ENCODE peak calls at places on chromosome 11, in five cellular contexts. M, O, X, E and T are unnamed samples.

GRCh38 chr11:1205121-1205986 is 17.5 kb upstream of the MUC5B start:
- DNase-seq in X (no peak), M (no peak), E (no peak), O (no peak), T (peak)

GRCh38 chr11:14358729-14359439 is at the start of gene RRAS2:
- DNase-seq in O (peak), E (peak), X (peak), M (peak), T (peak)

GRCh38 chr11:95652002-95652472 is 137.5 kb downstream of the FAM76B start:
- DNase-seq in O (no peak), M (no peak), E (no peak), X (no peak), T (peak)

GRCh38 chr11:27420217-27420616 is 52.4 kb downstream of the LGR4 start:
- DNase-seq in O (no peak), E (no peak), M (no peak), X (no peak), T (no peak)

GRCh38 chr11:19632435-19632834 is 80.2 kb upstream of the NAV2 start:
- DNase-seq in M (no peak), X (no peak), E (no peak), O (no peak), T (peak)

GRCh38 chr11:84339796-84340195 is 1053.6 kb upstream of the CCDC90B start:
- DNase-seq in O (no peak), M (no peak), X (no peak), E (no peak), T (no peak)

GRCh38 chr11:111344032-111344431 is 35.0 kb downstream of the POU2AF1 start:
- DNase-seq in E (peak), O (no peak), X (no peak), M (no peak), T (no peak)

GRCh38 chr11:116776522-116776984 is 3.8 kb upstream of the BUD13 start:
- DNase-seq in E (no peak), O (no peak), M (no peak), X (no peak), T (no peak)

GRCh38 chr11:126630893-126631292 is 275.4 kb downstream of the ST3GAL4 start:
- DNase-seq in M (no peak), E (no peak), X (no peak), O (no peak), T (no peak)

GRCh38 chr11:125777309-125777708 is 1.3 kb downstream of the PATE2 start:
- DNase-seq in E (no peak), X (no peak), O (no peak), M (no peak), T (no peak)